ENCODE peak calls at places on chromosomes 2 and 18, in nine cellular contexts. H is LHCN-M2; D is Caki2; S is nephron progenitor cell; N is foreskin fibroblast; L is glomerular endothelial cell; P is hypothalamus; E is lung microvascular endothelial cell; J is CD4-positive, alpha-beta T cell. R is an unnamed sample.
A peak's percentile ranks its signal among the peaks of the same experiment; 100 is the strongest.

GRCh38 chr18:43192408-43192807 is 76.9 kb upstream of the RIT2 start:
- DNase-seq in H (peak; percentile 21), D (no peak), S (no peak), N (peak; percentile 0), L (no peak), P (no peak), E (no peak), J (no peak), R (no peak)

GRCh38 chr2:60072609-60073008 is 480.8 kb downstream of the BCL11A start:
- DNase-seq in H (no peak), D (no peak), S (no peak), N (no peak), L (no peak), P (no peak), E (no peak), J (no peak), R (no peak)

GRCh38 chr2:1599301-1600085 is 144.8 kb downstream of the PXDN start:
- DNase-seq in H (no peak), D (no peak), S (no peak), N (no peak), L (no peak), P (no peak), E (no peak), J (no peak), R (no peak)

GRCh38 chr18:39990540-39990939 is 1964.5 kb upstream of the PIK3C3 start:
- DNase-seq in H (no peak), D (no peak), S (no peak), N (no peak), L (no peak), P (no peak), E (no peak), J (no peak), R (no peak)

GRCh38 chr2:130354135-130354420 is 1.8 kb upstream of the PTPN18 start:
- DNase-seq in H (no peak), D (no peak), S (no peak), N (no peak), L (no peak), P (no peak), E (peak; percentile 35), J (no peak), R (no peak)

GRCh38 chr2:11855120-11855760 is 108.8 kb downstream of the LPIN1 start:
- DNase-seq in H (no peak), D (no peak), S (no peak), N (no peak), L (no peak), P (no peak), E (no peak), J (no peak), R (no peak)

GRCh38 chr2:121491566-121491965 is 39.1 kb upstream of the RNU4ATAC start:
- DNase-seq in H (peak; percentile 33), D (no peak), S (no peak), N (no peak), L (no peak), P (no peak), E (no peak), J (no peak), R (no peak)

GRCh38 chr2:71609029-71609428 is 155.7 kb downstream of the DYSF start:
- DNase-seq in H (no peak), D (no peak), S (no peak), N (no peak), L (no peak), P (no peak), E (no peak), J (no peak), R (no peak)

GRCh38 chr18:68991281-68991680 is 193.4 kb downstream of the CCDC102B start:
- DNase-seq in H (peak; percentile 76), D (no peak), S (no peak), N (peak; percentile 2), L (no peak), P (no peak), E (no peak), J (no peak), R (no peak)

GRCh38 chr2:181805228-181806038 is 86.1 kb upstream of the ITPRID2 start:
- DNase-seq in H (peak; percentile 88), D (peak; percentile 61), S (no peak), N (no peak), L (no peak), P (no peak), E (peak; percentile 32), J (no peak), R (no peak)

GRCh38 chr2:190499976-190500588 is 34.4 kb downstream of the NEMP2 start:
- DNase-seq in H (no peak), D (no peak), S (no peak), N (no peak), L (no peak), P (no peak), E (peak; percentile 55), J (no peak), R (no peak)

GRCh38 chr2:180991820-180992219 is 11.4 kb downstream of the UBE2E3 start:
- DNase-seq in H (no peak), D (no peak), S (no peak), N (no peak), L (no peak), P (no peak), E (no peak), J (no peak), R (no peak)

GRCh38 chr2:44859337-44859736 is 82.2 kb upstream of the SIX3 start:
- DNase-seq in H (no peak), D (no peak), S (no peak), N (no peak), L (no peak), P (no peak), E (no peak), J (no peak), R (no peak)

GRCh38 chr18:22378672-22379282 is 38.9 kb downstream of the CTAGE1 start:
- DNase-seq in H (no peak), D (peak; percentile 20), S (no peak), N (no peak), L (no peak), P (no peak), E (peak; percentile 56), J (no peak), R (no peak)

GRCh38 chr2:96665083-96665569 is 22.6 kb downstream of the FER1L5 start:
- DNase-seq in H (peak; percentile 96), D (peak; percentile 97), S (no peak), N (peak; percentile 96), L (peak; percentile 16), P (no peak), E (no peak), J (no peak), R (peak; percentile 97)